ENCODE peak calls at places on chromosomes 2 and 18, in ten cellular contexts. One of them, this sample, is unnamed.
A peak's percentile ranks its signal among the peaks of the same experiment; 100 is the strongest.

GRCh38 chr18:46325836-46326235 is 221.7 kb downstream of the HAUS1 start:
- DNase-seq in neural progenitor cell: no peak
- DNase-seq in lower leg skin: peak; percentile 48
- DNase-seq in stimulated activated CD4-positive, alpha-beta T cell treated with anti-CD3 and anti-CD28 coated beads, Interleukin-15, amount 100 ng/mL, for 24 hours: no peak
- DNase-seq in type B pancreatic cell: no peak
- DNase-seq in 8988T: no peak
- DNase-seq in foreskin fibroblast: no peak
- DNase-seq in A549: no peak
- DNase-seq in LoVo: no peak
- DNase-seq in KBM-7: no peak
- DNase-seq in this sample: no peak

GRCh38 chr2:236240228-236240990 is 23.8 kb downstream of the ASB18 start:
- DNase-seq in lower leg skin: no peak
- DNase-seq in 8988T: no peak
- DNase-seq in KBM-7: no peak
- DNase-seq in foreskin fibroblast: no peak
- DNase-seq in LoVo: peak; percentile 27
- DNase-seq in neural progenitor cell: peak; percentile 21
- DNase-seq in type B pancreatic cell: peak; percentile 56
- DNase-seq in stimulated activated CD4-positive, alpha-beta T cell treated with anti-CD3 and anti-CD28 coated beads, Interleukin-15, amount 100 ng/mL, for 24 hours: no peak
- DNase-seq in A549: no peak
- DNase-seq in this sample: no peak

GRCh38 chr18:3251963-3252277 is 4.3 kb downstream of the MYL12A start:
- DNase-seq in 8988T: no peak
- DNase-seq in lower leg skin: no peak
- DNase-seq in neural progenitor cell: no peak
- DNase-seq in KBM-7: no peak
- DNase-seq in foreskin fibroblast: no peak
- DNase-seq in A549: no peak
- DNase-seq in stimulated activated CD4-positive, alpha-beta T cell treated with anti-CD3 and anti-CD28 coated beads, Interleukin-15, amount 100 ng/mL, for 24 hours: no peak
- DNase-seq in LoVo: no peak
- DNase-seq in type B pancreatic cell: no peak
- DNase-seq in this sample: no peak

GRCh38 chr2:109345653-109346165 is 216.7 kb downstream of the SH3RF3 start:
- DNase-seq in type B pancreatic cell: no peak
- DNase-seq in lower leg skin: peak; percentile 75
- DNase-seq in stimulated activated CD4-positive, alpha-beta T cell treated with anti-CD3 and anti-CD28 coated beads, Interleukin-15, amount 100 ng/mL, for 24 hours: no peak
- DNase-seq in A549: no peak
- DNase-seq in 8988T: no peak
- DNase-seq in foreskin fibroblast: no peak
- DNase-seq in KBM-7: no peak
- DNase-seq in neural progenitor cell: no peak
- DNase-seq in LoVo: no peak
- DNase-seq in this sample: no peak

GRCh38 chr2:96549967-96550786 is 13.6 kb downstream of the ARID5A start:
- DNase-seq in stimulated activated CD4-positive, alpha-beta T cell treated with anti-CD3 and anti-CD28 coated beads, Interleukin-15, amount 100 ng/mL, for 24 hours: no peak
- DNase-seq in foreskin fibroblast: no peak
- DNase-seq in lower leg skin: peak; percentile 74
- DNase-seq in KBM-7: no peak
- DNase-seq in A549: peak; percentile 84
- DNase-seq in neural progenitor cell: peak; percentile 55
- DNase-seq in type B pancreatic cell: no peak
- DNase-seq in LoVo: no peak
- DNase-seq in 8988T: peak; percentile 67
- DNase-seq in this sample: no peak

GRCh38 chr2:237919593-237919992 is 47.2 kb upstream of the UBE2F start:
- DNase-seq in lower leg skin: no peak
- DNase-seq in 8988T: no peak
- DNase-seq in stimulated activated CD4-positive, alpha-beta T cell treated with anti-CD3 and anti-CD28 coated beads, Interleukin-15, amount 100 ng/mL, for 24 hours: no peak
- DNase-seq in foreskin fibroblast: no peak
- DNase-seq in KBM-7: peak; percentile 72
- DNase-seq in LoVo: no peak
- DNase-seq in neural progenitor cell: no peak
- DNase-seq in type B pancreatic cell: no peak
- DNase-seq in A549: no peak
- DNase-seq in this sample: no peak

GRCh38 chr2:55168221-55169154 is 63.6 kb downstream of the CLHC1 start:
- DNase-seq in stimulated activated CD4-positive, alpha-beta T cell treated with anti-CD3 and anti-CD28 coated beads, Interleukin-15, amount 100 ng/mL, for 24 hours: peak; percentile 33
- DNase-seq in A549: peak; percentile 77
- DNase-seq in lower leg skin: peak; percentile 90
- DNase-seq in type B pancreatic cell: no peak
- DNase-seq in LoVo: peak; percentile 62
- DNase-seq in KBM-7: peak; percentile 66
- DNase-seq in foreskin fibroblast: peak; percentile 88
- DNase-seq in 8988T: no peak
- DNase-seq in neural progenitor cell: peak; percentile 51
- DNase-seq in this sample: peak; percentile 75

GRCh38 chr2:201261471-201261870 is 1.1 kb downstream of the CASP8 start:
- DNase-seq in KBM-7: peak; percentile 63
- DNase-seq in A549: no peak
- DNase-seq in neural progenitor cell: no peak
- DNase-seq in foreskin fibroblast: no peak
- DNase-seq in LoVo: no peak
- DNase-seq in lower leg skin: no peak
- DNase-seq in 8988T: no peak
- DNase-seq in type B pancreatic cell: no peak
- DNase-seq in stimulated activated CD4-positive, alpha-beta T cell treated with anti-CD3 and anti-CD28 coated beads, Interleukin-15, amount 100 ng/mL, for 24 hours: peak; percentile 63
- DNase-seq in this sample: no peak

GRCh38 chr2:203650860-203651613 is 55.4 kb upstream of the CD28 start:
- DNase-seq in KBM-7: peak; percentile 53
- DNase-seq in stimulated activated CD4-positive, alpha-beta T cell treated with anti-CD3 and anti-CD28 coated beads, Interleukin-15, amount 100 ng/mL, for 24 hours: no peak
- DNase-seq in LoVo: peak; percentile 36
- DNase-seq in lower leg skin: no peak
- DNase-seq in neural progenitor cell: peak; percentile 27
- DNase-seq in foreskin fibroblast: peak; percentile 77
- DNase-seq in 8988T: no peak
- DNase-seq in type B pancreatic cell: no peak
- DNase-seq in A549: peak; percentile 71
- DNase-seq in this sample: peak; percentile 58

GRCh38 chr2:88199912-88200682 is 30.0 kb downstream of the THNSL2 start:
- DNase-seq in foreskin fibroblast: peak; percentile 44
- DNase-seq in A549: no peak
- DNase-seq in LoVo: no peak
- DNase-seq in lower leg skin: no peak
- DNase-seq in 8988T: no peak
- DNase-seq in neural progenitor cell: peak; percentile 74
- DNase-seq in type B pancreatic cell: no peak
- DNase-seq in KBM-7: peak; percentile 33
- DNase-seq in stimulated activated CD4-positive, alpha-beta T cell treated with anti-CD3 and anti-CD28 coated beads, Interleukin-15, amount 100 ng/mL, for 24 hours: peak; percentile 44
- DNase-seq in this sample: no peak

GRCh38 chr2:117470311-117471095 is 344.0 kb upstream of the DDX18 start:
- DNase-seq in lower leg skin: peak; percentile 69
- DNase-seq in neural progenitor cell: peak; percentile 80
- DNase-seq in A549: peak; percentile 39
- DNase-seq in stimulated activated CD4-positive, alpha-beta T cell treated with anti-CD3 and anti-CD28 coated beads, Interleukin-15, amount 100 ng/mL, for 24 hours: peak; percentile 31
- DNase-seq in foreskin fibroblast: no peak
- DNase-seq in LoVo: peak; percentile 18
- DNase-seq in KBM-7: peak; percentile 61
- DNase-seq in type B pancreatic cell: no peak
- DNase-seq in 8988T: no peak
- DNase-seq in this sample: no peak

GRCh38 chr18:75840131-75840530 is 412.6 kb upstream of the SMIM21 start:
- DNase-seq in A549: no peak
- DNase-seq in KBM-7: no peak
- DNase-seq in stimulated activated CD4-positive, alpha-beta T cell treated with anti-CD3 and anti-CD28 coated beads, Interleukin-15, amount 100 ng/mL, for 24 hours: no peak
- DNase-seq in foreskin fibroblast: no peak
- DNase-seq in neural progenitor cell: no peak
- DNase-seq in lower leg skin: no peak
- DNase-seq in type B pancreatic cell: no peak
- DNase-seq in 8988T: no peak
- DNase-seq in LoVo: no peak
- DNase-seq in this sample: no peak

GRCh38 chr2:8028036-8028435 is 653.8 kb upstream of the ID2 start:
- DNase-seq in lower leg skin: peak; percentile 49
- DNase-seq in 8988T: no peak
- DNase-seq in LoVo: no peak
- DNase-seq in type B pancreatic cell: no peak
- DNase-seq in foreskin fibroblast: no peak
- DNase-seq in KBM-7: no peak
- DNase-seq in stimulated activated CD4-positive, alpha-beta T cell treated with anti-CD3 and anti-CD28 coated beads, Interleukin-15, amount 100 ng/mL, for 24 hours: no peak
- DNase-seq in neural progenitor cell: no peak
- DNase-seq in A549: no peak
- DNase-seq in this sample: no peak

This sample was measured in fibroblast of lung.